ENCODE peak calls at places on chromosomes 11 and 22, in four cellular contexts. L is GM12878, M is HepG2, Z is A549. X is an unnamed sample.

GRCh38 chr11:65218446-65218845 is 36.7 kb downstream of the CAPN1 start:
- DNase-seq in L (no peak), M (no peak), Z (no peak), X (no peak)

GRCh38 chr22:18048441-18048898 is 24.1 kb upstream of the MICAL3 start:
- DNase-seq in L (no peak), M (no peak), Z (no peak), X (no peak)

GRCh38 chr11:43557553-43558031 is 122.9 kb upstream of the HSD17B12 start:
- DNase-seq in L (no peak), M (no peak), Z (no peak), X (no peak)

GRCh38 chr11:27281740-27282139 is 81.3 kb downstream of the CCDC34 start:
- DNase-seq in L (peak; percentile 19), M (peak; percentile 29), Z (peak; percentile 51), X (no peak)

GRCh38 chr11:46272816-46273427 is 4.5 kb upstream of the CREB3L1 start:
- DNase-seq in L (no peak), M (no peak), Z (no peak), X (no peak)

GRCh38 chr22:48503876-48504275 is 1323.8 kb downstream of the BRD1 start:
- DNase-seq in L (no peak), M (no peak), Z (no peak), X (no peak)

GRCh38 chr11:126109941-126110731 is 47.5 kb upstream of the CDON start:
- DNase-seq in L (no peak), M (no peak), Z (no peak), X (no peak)

GRCh38 chr11:72308226-72309073 is 64.5 kb upstream of the PHOX2A start:
- DNase-seq in L (no peak), M (no peak), Z (no peak), X (peak; percentile 81)

GRCh38 chr22:35649636-35650250 is 1.5 kb downstream of the APOL6 start:
- DNase-seq in L (no peak), M (no peak), Z (no peak), X (no peak)

GRCh38 chr11:2381494-2382128 is 4.5 kb downstream of the CD81 start:
- DNase-seq in L (no peak), M (no peak), Z (no peak), X (no peak)

GRCh38 chr22:19705181-19705934 is 8.9 kb upstream of the SEPTIN5 start:
- DNase-seq in L (no peak), M (no peak), Z (no peak), X (no peak)

GRCh38 chr11:1150095-1150494 is 7.7 kb upstream of the MUC5AC start:
- DNase-seq in L (no peak), M (no peak), Z (no peak), X (peak; percentile 11)

GRCh38 chr11:113683481-113684046 is 22.5 kb downstream of the TMPRSS5 start:
- DNase-seq in L (no peak), M (no peak), Z (no peak), X (no peak)

GRCh38 chr11:83147895-83148294 is 9.0 kb upstream of the PCF11 start:
- DNase-seq in L (no peak), M (no peak), Z (no peak), X (no peak)

GRCh38 chr11:83156150-83156995 is 558 bp upstream of the PCF11 start:
- DNase-seq in L (peak; percentile 100), M (peak; percentile 100), Z (peak; percentile 100), X (peak; percentile 93)

GRCh38 chr11:83150450-83150849 is 6.5 kb upstream of the PCF11 start:
- DNase-seq in L (no peak), M (no peak), Z (no peak), X (no peak)

GRCh38 chr11:83152245-83152644 is 4.7 kb upstream of the PCF11 start:
- DNase-seq in L (no peak), M (no peak), Z (no peak), X (no peak)

GRCh38 chr11:83151274-83151977 is 5.5 kb upstream of the PCF11 start:
- DNase-seq in L (no peak), M (no peak), Z (peak; percentile 53), X (no peak)
- TF ChIP-seq PBX3 in L (no peak), M (no peak), Z (no peak), X (peak; percentile 19)

DNA sequence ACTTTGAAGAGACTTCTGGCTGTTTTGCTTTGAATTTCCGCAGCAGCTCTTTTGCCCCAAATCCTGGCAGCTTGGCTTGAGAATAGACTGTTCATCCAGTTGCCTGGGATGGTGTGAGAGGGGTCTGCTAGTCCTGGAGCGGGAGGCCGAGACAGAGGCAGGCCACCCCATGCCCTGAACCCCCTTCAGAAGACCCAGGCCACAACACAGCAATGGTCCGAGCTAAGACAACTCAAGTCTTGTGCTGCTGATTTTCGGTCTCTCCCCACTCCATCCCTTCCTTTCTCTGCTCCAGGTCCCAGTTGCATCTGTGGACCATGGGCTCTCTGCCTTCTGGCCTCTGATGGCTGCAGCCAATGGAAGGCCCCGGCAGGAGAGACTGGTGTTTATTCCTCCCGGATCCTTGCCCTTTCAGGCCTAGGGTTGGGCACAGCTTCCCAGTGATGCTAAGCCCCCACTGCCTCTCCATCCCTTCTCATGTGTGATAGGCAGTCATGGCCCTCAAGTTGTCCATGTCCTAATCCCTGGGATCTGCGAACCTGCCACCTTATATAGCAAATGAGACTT is 31.9 kb upstream of the TP53I11 start:
- DNase-seq in L (no peak), M (no peak), Z (no peak), X (no peak)
- TF ChIP-seq PBX3 in L (no peak), M (no peak), Z (no peak), X (no peak)

DNA sequence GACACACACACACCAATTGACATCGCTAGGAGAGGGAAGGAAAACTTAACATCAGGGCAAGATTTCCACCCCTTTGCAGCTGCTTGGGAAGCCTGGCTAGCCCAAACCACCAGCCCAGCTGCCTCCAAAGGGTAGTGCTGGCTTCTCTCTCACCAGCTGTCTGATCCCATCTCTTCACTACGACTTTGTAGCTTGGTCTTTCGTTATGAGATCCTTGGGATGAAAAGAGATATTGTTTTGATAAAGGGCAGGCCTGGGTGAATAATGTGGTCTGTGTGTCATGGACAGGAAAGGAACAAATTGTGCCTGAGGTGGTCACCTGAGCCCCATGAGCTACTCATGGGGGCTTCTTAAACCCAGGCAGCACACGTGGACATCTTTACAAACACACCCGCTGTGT is 101.9 kb downstream of the ARL14EP start:
- DNase-seq in L (no peak), M (no peak), Z (no peak), X (no peak)
- TF ChIP-seq PBX3 in L (no peak), M (no peak), Z (no peak), X (no peak)

GRCh38 chr11:15146271-15147003 is 31.7 kb downstream of the INSC start:
- DNase-seq in L (no peak), M (no peak), Z (no peak), X (no peak)
- TF ChIP-seq PBX3 in L (no peak), M (no peak), Z (no peak), X (no peak)

X was measured in SK-N-SH.